ENCODE peak calls at places on chromosome 17, in five cellular contexts. One of them, this sample, is unnamed.

GRCh38 chr17:31674717-31675349 is 184.2 kb downstream of the COPRS start:
- DNase-seq in thoracic aorta: no peak
- DNase-seq in psoas muscle: no peak
- DNase-seq in retinal pigment epithelial cell: no peak
- DNase-seq in epithelial cell of esophagus: peak
- DNase-seq in this sample: peak

GRCh38 chr17:74516561-74516960 is 14.7 kb downstream of the CD300LB start:
- DNase-seq in psoas muscle: no peak
- DNase-seq in thoracic aorta: no peak
- DNase-seq in retinal pigment epithelial cell: no peak
- DNase-seq in epithelial cell of esophagus: no peak
- DNase-seq in this sample: no peak

GRCh38 chr17:42953669-42954068 is 10.6 kb downstream of the AARSD1 start:
- DNase-seq in epithelial cell of esophagus: no peak
- DNase-seq in thoracic aorta: no peak
- DNase-seq in psoas muscle: no peak
- DNase-seq in retinal pigment epithelial cell: no peak
- DNase-seq in this sample: no peak

GRCh38 chr17:35726609-35727460 is 4.6 kb upstream of the RASL10B start:
- DNase-seq in retinal pigment epithelial cell: peak
- DNase-seq in psoas muscle: peak
- DNase-seq in thoracic aorta: no peak
- DNase-seq in epithelial cell of esophagus: peak
- DNase-seq in this sample: peak

GRCh38 chr17:55053855-55054254 is 85.3 kb downstream of the STXBP4 start:
- DNase-seq in epithelial cell of esophagus: peak
- DNase-seq in retinal pigment epithelial cell: no peak
- DNase-seq in psoas muscle: no peak
- DNase-seq in thoracic aorta: no peak
- DNase-seq in this sample: peak

GRCh38 chr17:66296289-66296725 is 6.1 kb upstream of the PRKCA start:
- DNase-seq in psoas muscle: no peak
- DNase-seq in thoracic aorta: no peak
- DNase-seq in retinal pigment epithelial cell: no peak
- DNase-seq in epithelial cell of esophagus: no peak
- DNase-seq in this sample: no peak

GRCh38 chr17:75571197-75571884 is 16.3 kb upstream of the MYO15B start:
- DNase-seq in retinal pigment epithelial cell: no peak
- DNase-seq in thoracic aorta: no peak
- DNase-seq in psoas muscle: no peak
- DNase-seq in epithelial cell of esophagus: no peak
- DNase-seq in this sample: peak

GRCh38 chr17:13671341-13671740 is 69.6 kb upstream of the HS3ST3A1 start:
- DNase-seq in thoracic aorta: no peak
- DNase-seq in retinal pigment epithelial cell: no peak
- DNase-seq in epithelial cell of esophagus: no peak
- DNase-seq in psoas muscle: no peak
- DNase-seq in this sample: no peak

GRCh38 chr17:67496286-67496685 is 119.2 kb downstream of the PITPNC1 start:
- DNase-seq in psoas muscle: no peak
- DNase-seq in retinal pigment epithelial cell: no peak
- DNase-seq in thoracic aorta: no peak
- DNase-seq in epithelial cell of esophagus: no peak
- DNase-seq in this sample: peak

GRCh38 chr17:63446218-63446980 is at the start of gene CYB561:
- DNase-seq in retinal pigment epithelial cell: no peak
- DNase-seq in thoracic aorta: no peak
- DNase-seq in epithelial cell of esophagus: peak
- DNase-seq in psoas muscle: peak
- DNase-seq in this sample: peak

GRCh38 chr17:10556301-10557005 is 7.0 kb upstream of the MYH2 start:
- DNase-seq in thoracic aorta: no peak
- DNase-seq in retinal pigment epithelial cell: no peak
- DNase-seq in psoas muscle: no peak
- DNase-seq in epithelial cell of esophagus: no peak
- DNase-seq in this sample: no peak

GRCh38 chr17:652310-652709 is 62.3 kb downstream of the VPS53 start:
- DNase-seq in thoracic aorta: no peak
- DNase-seq in epithelial cell of esophagus: no peak
- DNase-seq in psoas muscle: peak
- DNase-seq in retinal pigment epithelial cell: no peak
- DNase-seq in this sample: peak

GRCh38 chr17:59511726-59512125 is 53.7 kb upstream of the DHX40 start:
- DNase-seq in epithelial cell of esophagus: no peak
- DNase-seq in psoas muscle: no peak
- DNase-seq in retinal pigment epithelial cell: no peak
- DNase-seq in thoracic aorta: no peak
- DNase-seq in this sample: no peak

GRCh38 chr17:46877466-46877865 is 26.1 kb downstream of the WNT9B start:
- DNase-seq in psoas muscle: no peak
- DNase-seq in epithelial cell of esophagus: no peak
- DNase-seq in thoracic aorta: no peak
- DNase-seq in retinal pigment epithelial cell: no peak
- DNase-seq in this sample: no peak

GRCh38 chr17:81025756-81026155 is 9.2 kb upstream of the BAIAP2 start:
- DNase-seq in epithelial cell of esophagus: no peak
- DNase-seq in thoracic aorta: no peak
- DNase-seq in psoas muscle: peak
- DNase-seq in retinal pigment epithelial cell: no peak
- DNase-seq in this sample: no peak

GRCh38 chr17:7237761-7238417 is 1.4 kb downstream of the PHF23 start:
- DNase-seq in epithelial cell of esophagus: peak
- DNase-seq in thoracic aorta: no peak
- DNase-seq in psoas muscle: peak
- DNase-seq in retinal pigment epithelial cell: no peak
- DNase-seq in this sample: peak

GRCh38 chr17:44314869-44315661 is 6.7 kb downstream of the RUNDC3A start:
- DNase-seq in epithelial cell of esophagus: peak
- DNase-seq in thoracic aorta: no peak
- DNase-seq in retinal pigment epithelial cell: no peak
- DNase-seq in psoas muscle: no peak
- DNase-seq in this sample: peak

GRCh38 chr17:45386180-45386579 is 46.5 kb downstream of the ARHGAP27 start:
- DNase-seq in thoracic aorta: no peak
- DNase-seq in retinal pigment epithelial cell: no peak
- DNase-seq in psoas muscle: no peak
- DNase-seq in epithelial cell of esophagus: no peak
- DNase-seq in this sample: no peak

GRCh38 chr17:45384800-45385262 is 47.8 kb downstream of the ARHGAP27 start:
- DNase-seq in psoas muscle: no peak
- DNase-seq in thoracic aorta: no peak
- DNase-seq in retinal pigment epithelial cell: no peak
- DNase-seq in epithelial cell of esophagus: no peak
- DNase-seq in this sample: no peak

GRCh38 chr17:45384047-45384799 is 48.4 kb downstream of the ARHGAP27 start:
- DNase-seq in thoracic aorta: no peak
- DNase-seq in epithelial cell of esophagus: no peak
- DNase-seq in psoas muscle: no peak
- DNase-seq in retinal pigment epithelial cell: no peak
- DNase-seq in this sample: no peak

GRCh38 chr17:45387739-45388138 is 44.9 kb downstream of the ARHGAP27 start:
- DNase-seq in retinal pigment epithelial cell: no peak
- DNase-seq in thoracic aorta: no peak
- DNase-seq in psoas muscle: no peak
- DNase-seq in epithelial cell of esophagus: no peak
- DNase-seq in this sample: no peak

DNA sequence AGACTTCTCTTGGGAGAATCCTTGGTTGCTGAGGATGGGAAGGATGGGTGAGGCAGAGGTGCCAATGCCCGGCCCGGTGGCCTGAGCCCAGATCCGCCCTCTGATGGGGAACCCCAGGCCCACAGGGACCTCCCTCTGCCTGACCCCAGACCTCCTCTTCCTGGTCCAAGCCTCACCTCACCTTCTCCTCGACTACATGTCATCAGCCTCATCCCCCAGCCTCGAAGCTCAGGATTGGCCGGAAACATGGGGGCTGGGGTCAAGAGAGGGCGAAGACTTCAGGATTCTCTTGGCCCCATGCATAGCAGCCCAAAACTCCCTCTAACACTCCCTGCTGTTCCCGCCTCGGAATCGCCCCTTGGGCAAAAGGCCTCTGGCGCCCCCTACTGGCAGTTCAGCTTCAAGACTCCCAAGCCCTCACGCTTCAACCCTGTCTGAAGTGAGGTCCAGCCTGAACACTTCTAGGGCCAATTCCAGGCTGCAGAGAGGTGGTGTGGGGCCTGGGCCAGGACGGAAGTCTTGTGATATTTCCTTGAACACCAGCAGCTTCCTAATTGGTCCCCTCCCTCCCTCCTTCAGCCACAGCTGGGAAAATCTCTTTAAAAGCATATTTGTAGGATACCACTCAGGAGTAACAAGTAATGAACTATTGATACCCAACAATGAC is 47.2 kb downstream of the ARHGAP27 start:
- DNase-seq in thoracic aorta: no peak
- DNase-seq in psoas muscle: peak
- DNase-seq in epithelial cell of esophagus: peak
- DNase-seq in retinal pigment epithelial cell: peak
- DNase-seq in this sample: peak
- TF ChIP-seq CTCF in thoracic aorta: peak
- TF ChIP-seq CTCF in psoas muscle: peak
- TF ChIP-seq CTCF in epithelial cell of esophagus: peak
- TF ChIP-seq CTCF in retinal pigment epithelial cell: peak
- TF ChIP-seq CTCF in this sample: peak

GRCh38 chr17:48132375-48132774 is 24.8 kb downstream of the SNX11 start:
- DNase-seq in epithelial cell of esophagus: no peak
- DNase-seq in psoas muscle: no peak
- DNase-seq in retinal pigment epithelial cell: no peak
- DNase-seq in thoracic aorta: no peak
- DNase-seq in this sample: no peak

GRCh38 chr17:48128411-48128810 is 20.8 kb downstream of the SNX11 start:
- DNase-seq in retinal pigment epithelial cell: no peak
- DNase-seq in thoracic aorta: no peak
- DNase-seq in epithelial cell of esophagus: no peak
- DNase-seq in psoas muscle: no peak
- DNase-seq in this sample: no peak

GRCh38 chr17:48127371-48128051 is 19.9 kb downstream of the SNX11 start:
- DNase-seq in thoracic aorta: no peak
- DNase-seq in psoas muscle: no peak
- DNase-seq in retinal pigment epithelial cell: no peak
- DNase-seq in epithelial cell of esophagus: peak
- DNase-seq in this sample: no peak

GRCh38 chr17:48131216-48131824 is 23.8 kb downstream of the SNX11 start:
- DNase-seq in thoracic aorta: peak
- DNase-seq in epithelial cell of esophagus: peak
- DNase-seq in psoas muscle: no peak
- DNase-seq in retinal pigment epithelial cell: no peak
- DNase-seq in this sample: peak

DNA sequence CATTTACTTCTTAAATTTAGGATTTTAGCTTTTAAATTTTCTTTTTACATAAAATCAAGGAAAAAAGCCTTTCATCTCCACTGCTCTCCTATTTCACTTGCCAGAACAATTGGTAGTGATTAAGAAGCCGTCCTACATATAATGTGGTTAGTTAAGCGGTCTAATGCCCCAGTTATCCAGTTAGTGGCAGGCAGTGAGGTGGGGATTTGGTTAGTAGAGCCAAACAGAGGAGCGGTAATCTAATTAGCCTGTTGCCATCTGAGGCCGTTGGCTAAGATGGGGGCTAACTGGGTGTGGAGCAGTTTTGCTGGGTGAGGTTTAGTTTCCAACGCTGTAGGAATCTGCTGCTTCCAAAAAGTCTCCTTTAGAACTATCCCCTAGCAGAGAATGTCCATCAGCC is 22.4 kb downstream of the SNX11 start:
- DNase-seq in epithelial cell of esophagus: no peak
- DNase-seq in retinal pigment epithelial cell: no peak
- DNase-seq in psoas muscle: no peak
- DNase-seq in thoracic aorta: no peak
- DNase-seq in this sample: no peak
- H3K4me3 ChIP-seq in epithelial cell of esophagus: no peak
- H3K4me3 ChIP-seq in retinal pigment epithelial cell: no peak
- H3K4me3 ChIP-seq in psoas muscle: no peak
- H3K4me3 ChIP-seq in thoracic aorta: no peak
- H3K4me3 ChIP-seq in this sample: no peak

GRCh38 chr17:18161226-18162094 is 22.2 kb upstream of the ALKBH5 start:
- DNase-seq in epithelial cell of esophagus: no peak
- DNase-seq in thoracic aorta: no peak
- DNase-seq in psoas muscle: no peak
- DNase-seq in retinal pigment epithelial cell: no peak
- DNase-seq in this sample: no peak

GRCh38 chr17:18163528-18163927 is 20.1 kb upstream of the ALKBH5 start:
- DNase-seq in thoracic aorta: no peak
- DNase-seq in retinal pigment epithelial cell: no peak
- DNase-seq in psoas muscle: no peak
- DNase-seq in epithelial cell of esophagus: no peak
- DNase-seq in this sample: no peak

GRCh38 chr17:18172528-18173278 is 10.9 kb upstream of the ALKBH5 start:
- DNase-seq in retinal pigment epithelial cell: no peak
- DNase-seq in psoas muscle: no peak
- DNase-seq in epithelial cell of esophagus: no peak
- DNase-seq in thoracic aorta: no peak
- DNase-seq in this sample: no peak

GRCh38 chr17:18167421-18167820 is 16.2 kb upstream of the ALKBH5 start:
- DNase-seq in thoracic aorta: no peak
- DNase-seq in retinal pigment epithelial cell: no peak
- DNase-seq in psoas muscle: no peak
- DNase-seq in epithelial cell of esophagus: no peak
- DNase-seq in this sample: no peak

DNA sequence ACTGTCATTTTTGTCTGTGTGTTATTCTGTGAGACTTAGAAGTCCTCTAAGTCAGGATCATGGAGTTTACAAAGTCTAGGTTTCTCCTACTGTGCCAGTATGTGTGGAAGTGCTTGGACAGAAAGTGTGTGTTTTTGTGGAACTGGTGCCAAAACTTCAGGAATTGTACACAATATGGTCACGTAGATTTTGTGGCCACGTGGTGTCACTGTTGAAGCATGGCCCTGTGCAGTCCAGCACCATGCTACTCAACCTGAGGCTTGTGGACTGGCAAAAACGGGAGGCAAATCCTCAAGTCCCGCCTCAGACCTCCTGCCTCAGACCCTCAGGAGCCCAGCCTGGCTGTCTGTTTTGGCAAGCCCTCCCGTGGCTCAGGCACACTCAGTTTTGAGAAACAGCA is 16.7 kb upstream of the ALKBH5 start:
- DNase-seq in thoracic aorta: no peak
- DNase-seq in retinal pigment epithelial cell: no peak
- DNase-seq in epithelial cell of esophagus: no peak
- DNase-seq in psoas muscle: no peak
- DNase-seq in this sample: peak
- TF ChIP-seq CTCF in thoracic aorta: no peak
- TF ChIP-seq CTCF in retinal pigment epithelial cell: no peak
- TF ChIP-seq CTCF in epithelial cell of esophagus: peak
- TF ChIP-seq CTCF in psoas muscle: no peak
- TF ChIP-seq CTCF in this sample: peak

GRCh38 chr17:40151414-40151955 is 11.1 kb downstream of the CASC3 start:
- DNase-seq in retinal pigment epithelial cell: no peak
- DNase-seq in psoas muscle: no peak
- DNase-seq in epithelial cell of esophagus: no peak
- DNase-seq in thoracic aorta: no peak
- DNase-seq in this sample: no peak

GRCh38 chr17:40158438-40158837 is 18.1 kb downstream of the CASC3 start:
- DNase-seq in retinal pigment epithelial cell: no peak
- DNase-seq in epithelial cell of esophagus: no peak
- DNase-seq in thoracic aorta: no peak
- DNase-seq in psoas muscle: no peak
- DNase-seq in this sample: no peak

GRCh38 chr17:40150215-40150614 is 9.9 kb downstream of the CASC3 start:
- DNase-seq in thoracic aorta: no peak
- DNase-seq in psoas muscle: no peak
- DNase-seq in retinal pigment epithelial cell: no peak
- DNase-seq in epithelial cell of esophagus: no peak
- DNase-seq in this sample: no peak

GRCh38 chr17:40157972-40158371 is 17.6 kb downstream of the CASC3 start:
- DNase-seq in thoracic aorta: no peak
- DNase-seq in retinal pigment epithelial cell: no peak
- DNase-seq in epithelial cell of esophagus: peak
- DNase-seq in psoas muscle: no peak
- DNase-seq in this sample: no peak

GRCh38 chr17:40153603-40154238 is 13.4 kb downstream of the CASC3 start:
- DNase-seq in thoracic aorta: no peak
- DNase-seq in psoas muscle: no peak
- DNase-seq in retinal pigment epithelial cell: no peak
- DNase-seq in epithelial cell of esophagus: no peak
- DNase-seq in this sample: no peak
- H3K4me3 ChIP-seq in thoracic aorta: no peak
- H3K4me3 ChIP-seq in psoas muscle: no peak
- H3K4me3 ChIP-seq in retinal pigment epithelial cell: no peak
- H3K4me3 ChIP-seq in epithelial cell of esophagus: no peak
- H3K4me3 ChIP-seq in this sample: no peak

This sample was measured in cardiac fibroblast.